ENCODE peak calls at places on chromosomes 3 and 15, in nine cellular contexts. One of them, this sample, is unnamed. For H3K4me1, the result is how much of the 10 kb centered on the place peaks cover.

GRCh38 chr15:89326316-89326715 is 8.3 kb downstream of the POLG start:
- DNase-seq in right atrium auricular region: no peak
- DNase-seq in mucosa of descending colon: no peak
- DNase-seq in tibial artery: no peak
- DNase-seq in mammary epithelial cell: no peak
- DNase-seq in testis: no peak
- DNase-seq in kidney: no peak
- DNase-seq in Peyer's patch: no peak
- DNase-seq in CD4-positive, CD25-positive, alpha-beta regulatory T cell: no peak
- DNase-seq in this sample: no peak

GRCh38 chr3:126816956-126817777 is 113.1 kb downstream of the CHCHD6 start:
- DNase-seq in testis: peak
- DNase-seq in CD4-positive, CD25-positive, alpha-beta regulatory T cell: no peak
- DNase-seq in right atrium auricular region: no peak
- DNase-seq in Peyer's patch: no peak
- DNase-seq in mucosa of descending colon: no peak
- DNase-seq in tibial artery: no peak
- DNase-seq in kidney: no peak
- DNase-seq in mammary epithelial cell: no peak
- DNase-seq in this sample: no peak

GRCh38 chr15:50228866-50229265 is 36.7 kb downstream of the HDC start:
- DNase-seq in mucosa of descending colon: no peak
- DNase-seq in kidney: no peak
- DNase-seq in right atrium auricular region: no peak
- DNase-seq in tibial artery: no peak
- DNase-seq in mammary epithelial cell: no peak
- DNase-seq in Peyer's patch: no peak
- DNase-seq in testis: no peak
- DNase-seq in CD4-positive, CD25-positive, alpha-beta regulatory T cell: no peak
- DNase-seq in this sample: no peak

GRCh38 chr15:50267577-50267976 is 2.1 kb upstream of the HDC start:
- DNase-seq in mucosa of descending colon: no peak
- DNase-seq in mammary epithelial cell: no peak
- DNase-seq in CD4-positive, CD25-positive, alpha-beta regulatory T cell: no peak
- DNase-seq in right atrium auricular region: no peak
- DNase-seq in tibial artery: no peak
- DNase-seq in Peyer's patch: no peak
- DNase-seq in kidney: no peak
- DNase-seq in testis: no peak
- DNase-seq in this sample: no peak

GRCh38 chr3:152315623-152316022 is 46.9 kb downstream of the MBNL1 start:
- DNase-seq in Peyer's patch: no peak
- DNase-seq in tibial artery: no peak
- DNase-seq in mammary epithelial cell: peak
- DNase-seq in mucosa of descending colon: no peak
- DNase-seq in kidney: no peak
- DNase-seq in right atrium auricular region: no peak
- DNase-seq in CD4-positive, CD25-positive, alpha-beta regulatory T cell: no peak
- DNase-seq in testis: no peak
- DNase-seq in this sample: no peak

GRCh38 chr3:187759601-187760000 is 14.3 kb upstream of the BCL6 start:
- DNase-seq in mammary epithelial cell: no peak
- DNase-seq in Peyer's patch: no peak
- DNase-seq in kidney: no peak
- DNase-seq in tibial artery: no peak
- DNase-seq in right atrium auricular region: no peak
- DNase-seq in mucosa of descending colon: no peak
- DNase-seq in testis: no peak
- DNase-seq in CD4-positive, CD25-positive, alpha-beta regulatory T cell: no peak
- DNase-seq in this sample: no peak

GRCh38 chr3:18744472-18744871 is 319.3 kb upstream of the SATB1 start:
- DNase-seq in testis: no peak
- DNase-seq in Peyer's patch: no peak
- DNase-seq in mucosa of descending colon: no peak
- DNase-seq in mammary epithelial cell: no peak
- DNase-seq in kidney: no peak
- DNase-seq in tibial artery: no peak
- DNase-seq in CD4-positive, CD25-positive, alpha-beta regulatory T cell: no peak
- DNase-seq in right atrium auricular region: no peak
- DNase-seq in this sample: no peak

GRCh38 chr3:53860196-53860595 is 13.8 kb downstream of the IL17RB start:
- DNase-seq in mucosa of descending colon: no peak
- DNase-seq in mammary epithelial cell: no peak
- DNase-seq in Peyer's patch: no peak
- DNase-seq in testis: no peak
- DNase-seq in right atrium auricular region: peak
- DNase-seq in kidney: no peak
- DNase-seq in tibial artery: no peak
- DNase-seq in CD4-positive, CD25-positive, alpha-beta regulatory T cell: no peak
- DNase-seq in this sample: no peak

GRCh38 chr3:104149154-104149553 is 1217.6 kb upstream of the ALCAM start:
- DNase-seq in kidney: no peak
- DNase-seq in mucosa of descending colon: no peak
- DNase-seq in CD4-positive, CD25-positive, alpha-beta regulatory T cell: no peak
- DNase-seq in Peyer's patch: no peak
- DNase-seq in testis: no peak
- DNase-seq in mammary epithelial cell: no peak
- DNase-seq in right atrium auricular region: no peak
- DNase-seq in tibial artery: no peak
- DNase-seq in this sample: no peak

GRCh38 chr3:39900462-39901002 is 91.1 kb downstream of the MYRIP start:
- DNase-seq in kidney: no peak
- DNase-seq in mammary epithelial cell: peak
- DNase-seq in Peyer's patch: no peak
- DNase-seq in right atrium auricular region: no peak
- DNase-seq in tibial artery: no peak
- DNase-seq in CD4-positive, CD25-positive, alpha-beta regulatory T cell: no peak
- DNase-seq in testis: no peak
- DNase-seq in mucosa of descending colon: no peak
- DNase-seq in this sample: no peak

GRCh38 chr3:38266810-38267209 is 1.2 kb downstream of the SLC22A13 start:
- DNase-seq in CD4-positive, CD25-positive, alpha-beta regulatory T cell: no peak
- DNase-seq in testis: no peak
- DNase-seq in right atrium auricular region: no peak
- DNase-seq in kidney: no peak
- DNase-seq in tibial artery: no peak
- DNase-seq in Peyer's patch: no peak
- DNase-seq in mucosa of descending colon: no peak
- DNase-seq in mammary epithelial cell: no peak
- DNase-seq in this sample: no peak

GRCh38 chr3:38267689-38268477 is 2.3 kb downstream of the SLC22A13 start:
- DNase-seq in mucosa of descending colon: no peak
- DNase-seq in tibial artery: no peak
- DNase-seq in right atrium auricular region: no peak
- DNase-seq in Peyer's patch: no peak
- DNase-seq in testis: no peak
- DNase-seq in kidney: no peak
- DNase-seq in mammary epithelial cell: no peak
- DNase-seq in CD4-positive, CD25-positive, alpha-beta regulatory T cell: no peak
- DNase-seq in this sample: no peak

GRCh38 chr3:38270606-38271005 is 5.0 kb downstream of the SLC22A13 start:
- DNase-seq in right atrium auricular region: no peak
- DNase-seq in CD4-positive, CD25-positive, alpha-beta regulatory T cell: no peak
- DNase-seq in mammary epithelial cell: no peak
- DNase-seq in kidney: no peak
- DNase-seq in testis: no peak
- DNase-seq in Peyer's patch: no peak
- DNase-seq in tibial artery: no peak
- DNase-seq in mucosa of descending colon: no peak
- DNase-seq in this sample: no peak

GRCh38 chr3:38265604-38266307 is at the start of gene SLC22A13:
- DNase-seq in right atrium auricular region: no peak
- DNase-seq in kidney: no peak
- DNase-seq in mammary epithelial cell: no peak
- DNase-seq in mucosa of descending colon: no peak
- DNase-seq in Peyer's patch: no peak
- DNase-seq in testis: no peak
- DNase-seq in CD4-positive, CD25-positive, alpha-beta regulatory T cell: no peak
- DNase-seq in tibial artery: no peak
- DNase-seq in this sample: no peak

GRCh38 chr3:38268522-38268921 is 2.9 kb downstream of the SLC22A13 start:
- DNase-seq in Peyer's patch: no peak
- DNase-seq in right atrium auricular region: no peak
- DNase-seq in mammary epithelial cell: no peak
- DNase-seq in tibial artery: no peak
- DNase-seq in mucosa of descending colon: no peak
- DNase-seq in testis: no peak
- DNase-seq in kidney: no peak
- DNase-seq in CD4-positive, CD25-positive, alpha-beta regulatory T cell: no peak
- DNase-seq in this sample: no peak
- H3K4me1 ChIP-seq in Peyer's patch: under half
- H3K4me1 ChIP-seq in right atrium auricular region: under half
- H3K4me1 ChIP-seq in mammary epithelial cell: under half
- H3K4me1 ChIP-seq in tibial artery: under half
- H3K4me1 ChIP-seq in mucosa of descending colon: under half
- H3K4me1 ChIP-seq in testis: under half
- H3K4me1 ChIP-seq in kidney: under half
- H3K4me1 ChIP-seq in CD4-positive, CD25-positive, alpha-beta regulatory T cell: under half
- H3K4me1 ChIP-seq in this sample: under half

GRCh38 chr15:32838338-32838737 is 120.5 kb downstream of the GREM1 start:
- DNase-seq in CD4-positive, CD25-positive, alpha-beta regulatory T cell: no peak
- DNase-seq in kidney: no peak
- DNase-seq in mammary epithelial cell: no peak
- DNase-seq in mucosa of descending colon: no peak
- DNase-seq in testis: no peak
- DNase-seq in right atrium auricular region: no peak
- DNase-seq in Peyer's patch: no peak
- DNase-seq in tibial artery: no peak
- DNase-seq in this sample: no peak
- H3K4me3 ChIP-seq in CD4-positive, CD25-positive, alpha-beta regulatory T cell: no peak
- H3K4me3 ChIP-seq in kidney: no peak
- H3K4me3 ChIP-seq in mammary epithelial cell: no peak
- H3K4me3 ChIP-seq in mucosa of descending colon: no peak
- H3K4me3 ChIP-seq in testis: no peak
- H3K4me3 ChIP-seq in right atrium auricular region: no peak
- H3K4me3 ChIP-seq in Peyer's patch: no peak
- H3K4me3 ChIP-seq in tibial artery: no peak
- H3K4me3 ChIP-seq in this sample: no peak

GRCh38 chr3:37946531-37946889 is 44.1 kb upstream of the VILL start:
- DNase-seq in mammary epithelial cell: no peak
- DNase-seq in tibial artery: no peak
- DNase-seq in testis: no peak
- DNase-seq in CD4-positive, CD25-positive, alpha-beta regulatory T cell: no peak
- DNase-seq in right atrium auricular region: no peak
- DNase-seq in mucosa of descending colon: no peak
- DNase-seq in kidney: no peak
- DNase-seq in Peyer's patch: no peak
- DNase-seq in this sample: no peak
- H3K4me1 ChIP-seq in mammary epithelial cell: half or more
- H3K4me1 ChIP-seq in tibial artery: under half
- H3K4me1 ChIP-seq in testis: under half
- H3K4me1 ChIP-seq in CD4-positive, CD25-positive, alpha-beta regulatory T cell: under half
- H3K4me1 ChIP-seq in right atrium auricular region: under half
- H3K4me1 ChIP-seq in mucosa of descending colon: under half
- H3K4me1 ChIP-seq in kidney: under half
- H3K4me1 ChIP-seq in Peyer's patch: under half
- H3K4me1 ChIP-seq in this sample: under half

DNA sequence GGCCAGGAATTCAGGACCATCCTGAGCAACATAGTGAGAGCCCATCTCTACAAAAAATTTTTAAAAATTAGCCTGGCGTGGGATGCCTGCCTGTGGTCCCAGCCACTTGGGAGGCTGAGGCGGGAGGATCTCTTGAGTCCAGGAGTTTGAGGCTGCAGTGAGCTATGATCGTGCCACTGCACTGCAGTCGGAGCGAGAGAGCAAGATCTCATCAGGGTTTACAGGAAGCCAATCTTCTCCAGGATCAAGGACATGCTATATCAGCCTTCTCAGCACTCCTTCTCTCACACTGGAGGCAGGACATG is 451 bp upstream of the STOML1 start:
- DNase-seq in CD4-positive, CD25-positive, alpha-beta regulatory T cell: no peak
- DNase-seq in mucosa of descending colon: no peak
- DNase-seq in mammary epithelial cell: no peak
- DNase-seq in tibial artery: no peak
- DNase-seq in right atrium auricular region: no peak
- DNase-seq in testis: no peak
- DNase-seq in Peyer's patch: no peak
- DNase-seq in kidney: no peak
- DNase-seq in this sample: no peak
- H3K4me3 ChIP-seq in CD4-positive, CD25-positive, alpha-beta regulatory T cell: peak
- H3K4me3 ChIP-seq in mucosa of descending colon: no peak
- H3K4me3 ChIP-seq in mammary epithelial cell: no peak
- H3K4me3 ChIP-seq in tibial artery: peak
- H3K4me3 ChIP-seq in right atrium auricular region: peak
- H3K4me3 ChIP-seq in testis: no peak
- H3K4me3 ChIP-seq in Peyer's patch: no peak
- H3K4me3 ChIP-seq in kidney: peak
- H3K4me3 ChIP-seq in this sample: no peak

GRCh38 chr15:72222433-72222832 is 8.6 kb downstream of the PKM start:
- DNase-seq in testis: peak
- DNase-seq in mucosa of descending colon: peak
- DNase-seq in mammary epithelial cell: peak
- DNase-seq in CD4-positive, CD25-positive, alpha-beta regulatory T cell: no peak
- DNase-seq in kidney: peak
- DNase-seq in tibial artery: peak
- DNase-seq in Peyer's patch: peak
- DNase-seq in right atrium auricular region: no peak
- DNase-seq in this sample: peak
- H3K4me1 ChIP-seq in testis: under half
- H3K4me1 ChIP-seq in mucosa of descending colon: under half
- H3K4me1 ChIP-seq in mammary epithelial cell: half or more
- H3K4me1 ChIP-seq in CD4-positive, CD25-positive, alpha-beta regulatory T cell: half or more
- H3K4me1 ChIP-seq in kidney: under half
- H3K4me1 ChIP-seq in tibial artery: under half
- H3K4me1 ChIP-seq in Peyer's patch: under half
- H3K4me1 ChIP-seq in right atrium auricular region: under half
- H3K4me1 ChIP-seq in this sample: under half

DNA sequence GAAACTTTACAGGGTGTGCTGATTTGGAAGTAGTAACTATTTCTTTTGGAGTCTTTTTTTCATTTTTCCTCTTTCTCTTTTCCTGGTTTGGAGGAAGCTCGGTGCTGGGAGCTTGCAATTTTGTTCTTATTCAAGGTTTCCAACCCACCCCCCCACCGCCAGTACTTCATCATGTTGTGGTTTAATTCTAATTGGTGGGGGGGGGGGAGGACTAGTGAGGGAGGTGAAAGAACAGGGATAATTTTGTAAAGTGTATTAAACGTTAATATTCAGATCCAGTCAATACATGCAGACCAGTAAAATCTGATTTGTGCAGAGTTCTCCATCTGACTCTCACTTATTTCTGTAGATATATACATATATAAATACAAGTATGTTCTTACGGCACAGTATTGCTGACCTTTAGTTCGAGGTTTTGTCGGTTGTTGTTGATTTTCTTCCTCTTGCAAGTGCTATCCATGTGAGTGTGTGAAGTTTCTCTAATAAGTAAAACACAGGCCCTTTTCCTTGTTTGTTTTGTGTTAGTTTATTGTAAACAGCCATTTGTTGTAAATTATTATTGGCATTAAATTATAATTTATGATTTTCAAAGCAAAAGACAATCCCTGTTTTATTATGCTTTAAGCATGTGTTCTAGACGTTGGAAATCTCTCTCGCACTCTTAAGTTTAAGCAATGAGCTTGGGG is 9.3 kb downstream of the NR2F2 start:
- DNase-seq in tibial artery: no peak
- DNase-seq in kidney: no peak
- DNase-seq in mammary epithelial cell: no peak
- DNase-seq in testis: no peak
- DNase-seq in Peyer's patch: no peak
- DNase-seq in mucosa of descending colon: no peak
- DNase-seq in CD4-positive, CD25-positive, alpha-beta regulatory T cell: no peak
- DNase-seq in right atrium auricular region: no peak
- DNase-seq in this sample: no peak
- H3K4me3 ChIP-seq in tibial artery: peak
- H3K4me3 ChIP-seq in kidney: peak
- H3K4me3 ChIP-seq in mammary epithelial cell: peak
- H3K4me3 ChIP-seq in testis: peak
- H3K4me3 ChIP-seq in Peyer's patch: peak
- H3K4me3 ChIP-seq in mucosa of descending colon: no peak
- H3K4me3 ChIP-seq in CD4-positive, CD25-positive, alpha-beta regulatory T cell: no peak
- H3K4me3 ChIP-seq in right atrium auricular region: peak
- H3K4me3 ChIP-seq in this sample: peak

GRCh38 chr15:78142332-78142731 is 6.8 kb upstream of the IDH3A start:
- DNase-seq in mammary epithelial cell: no peak
- DNase-seq in CD4-positive, CD25-positive, alpha-beta regulatory T cell: no peak
- DNase-seq in kidney: no peak
- DNase-seq in right atrium auricular region: no peak
- DNase-seq in tibial artery: no peak
- DNase-seq in testis: no peak
- DNase-seq in mucosa of descending colon: no peak
- DNase-seq in Peyer's patch: no peak
- DNase-seq in this sample: no peak
- H3K4me1 ChIP-seq in mammary epithelial cell: under half
- H3K4me1 ChIP-seq in CD4-positive, CD25-positive, alpha-beta regulatory T cell: under half
- H3K4me1 ChIP-seq in kidney: under half
- H3K4me1 ChIP-seq in right atrium auricular region: under half
- H3K4me1 ChIP-seq in tibial artery: under half
- H3K4me1 ChIP-seq in testis: under half
- H3K4me1 ChIP-seq in mucosa of descending colon: under half
- H3K4me1 ChIP-seq in Peyer's patch: under half
- H3K4me1 ChIP-seq in this sample: under half